ENCODE peak calls at places on chromosomes 13 and 19, in four cellular contexts. T is neural crest cell, D is spleen, U is fibroblast of lung. Q is an unnamed sample.

GRCh38 chr13:102569488-102569887 is 27.3 kb upstream of the TPP2 start:
- DNase-seq in T (no peak), D (no peak), U (peak), Q (no peak)

GRCh38 chr19:51944798-51945552 is 17.7 kb downstream of the ZNF613 start:
- DNase-seq in T (no peak), D (no peak), U (no peak), Q (no peak)

GRCh38 chr19:41682437-41682836 is 5.6 kb downstream of the CEACAM7 start:
- DNase-seq in T (no peak), D (no peak), U (no peak), Q (no peak)

GRCh38 chr13:30346159-30346788 is 38.9 kb upstream of the KATNAL1 start:
- DNase-seq in T (no peak), D (peak), U (no peak), Q (no peak)

GRCh38 chr13:111908391-111908790 is 158.6 kb upstream of the SOX1 start:
- DNase-seq in T (no peak), D (peak), U (no peak), Q (peak)

GRCh38 chr19:31223805-31224534 is 125.3 kb downstream of the TSHZ3 start:
- DNase-seq in T (no peak), D (no peak), U (peak), Q (no peak)

GRCh38 chr19:1672038-1672768 is 19.8 kb upstream of the TCF3 start:
- DNase-seq in T (no peak), D (peak), U (peak), Q (no peak)

GRCh38 chr13:87792878-87793277 is 121.7 kb downstream of the SLITRK5 start:
- DNase-seq in T (no peak), D (no peak), U (no peak), Q (no peak)

GRCh38 chr13:49022472-49023144 is 46.9 kb downstream of the FNDC3A start:
- DNase-seq in T (no peak), D (no peak), U (peak), Q (no peak)

GRCh38 chr19:15538774-15539173 is 30.4 kb downstream of the CYP4F22 start:
- DNase-seq in T (no peak), D (no peak), U (no peak), Q (no peak)

GRCh38 chr19:4456566-4456842 is 1.1 kb downstream of the UBXN6 start:
- DNase-seq in T (no peak), D (peak), U (peak), Q (no peak)

GRCh38 chr13:109708014-109708617 is 78.3 kb downstream of the IRS2 start:
- DNase-seq in T (no peak), D (no peak), U (no peak), Q (no peak)

GRCh38 chr13:39864221-39864620 is 208.8 kb downstream of the COG6 start:
- DNase-seq in T (no peak), D (no peak), U (no peak), Q (no peak)

GRCh38 chr19:30070970-30071632 is 129.1 kb downstream of the URI1 start:
- DNase-seq in T (no peak), D (peak), U (no peak), Q (no peak)

GRCh38 chr19:30208661-30209060 is 163.5 kb upstream of the ZNF536 start:
- DNase-seq in T (no peak), D (no peak), U (no peak), Q (no peak)

GRCh38 chr13:36628986-36629385 is 44.8 kb upstream of the SERTM1 start:
- DNase-seq in T (no peak), D (no peak), U (no peak), Q (no peak)

GRCh38 chr13:60351326-60351725 is 45.7 kb upstream of the TDRD3 start:
- DNase-seq in T (no peak), D (no peak), U (peak), Q (no peak)

GRCh38 chr19:53664152-53664551 is 32.4 kb downstream of the DPRX start:
- DNase-seq in T (no peak), D (no peak), U (no peak), Q (no peak)

GRCh38 chr19:50046649-50047503 is 21.1 kb downstream of the ZNF473 start:
- DNase-seq in T (peak), D (no peak), U (no peak), Q (no peak)

GRCh38 chr13:93621051-93621450 is 394.4 kb downstream of the GPC6 start:
- DNase-seq in T (no peak), D (no peak), U (no peak), Q (no peak)

GRCh38 chr13:93624371-93624777 is 397.8 kb downstream of the GPC6 start:
- DNase-seq in T (no peak), D (no peak), U (peak), Q (no peak)

GRCh38 chr13:93625536-93625935 is 398.9 kb downstream of the GPC6 start:
- DNase-seq in T (no peak), D (no peak), U (no peak), Q (no peak)

GRCh38 chr13:93620366-93620765 is 393.8 kb downstream of the GPC6 start:
- DNase-seq in T (no peak), D (no peak), U (peak), Q (no peak)

DNA sequence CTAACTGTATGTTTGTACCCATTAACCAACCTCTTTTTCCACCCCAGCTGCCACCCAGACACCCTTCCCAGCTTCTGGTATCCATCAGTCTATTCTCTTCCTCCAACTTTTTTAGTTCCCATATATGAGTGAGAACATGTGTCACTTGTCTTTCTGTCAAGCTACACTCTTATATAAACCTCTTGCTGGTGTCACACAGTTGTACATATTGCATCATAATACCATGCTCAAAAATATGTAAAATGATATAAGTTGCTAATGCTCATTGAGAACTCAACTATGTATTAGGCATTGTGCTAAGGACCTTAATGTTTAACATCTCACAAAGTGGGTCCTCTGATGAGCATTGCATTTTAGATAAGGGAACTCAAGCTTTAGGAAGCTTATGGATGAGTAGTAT is 395.4 kb downstream of the GPC6 start:
- DNase-seq in T (no peak), D (no peak), U (no peak), Q (no peak)
- TF ChIP-seq CTCF in T (no peak), D (no peak), U (no peak), Q (no peak)

DNA sequence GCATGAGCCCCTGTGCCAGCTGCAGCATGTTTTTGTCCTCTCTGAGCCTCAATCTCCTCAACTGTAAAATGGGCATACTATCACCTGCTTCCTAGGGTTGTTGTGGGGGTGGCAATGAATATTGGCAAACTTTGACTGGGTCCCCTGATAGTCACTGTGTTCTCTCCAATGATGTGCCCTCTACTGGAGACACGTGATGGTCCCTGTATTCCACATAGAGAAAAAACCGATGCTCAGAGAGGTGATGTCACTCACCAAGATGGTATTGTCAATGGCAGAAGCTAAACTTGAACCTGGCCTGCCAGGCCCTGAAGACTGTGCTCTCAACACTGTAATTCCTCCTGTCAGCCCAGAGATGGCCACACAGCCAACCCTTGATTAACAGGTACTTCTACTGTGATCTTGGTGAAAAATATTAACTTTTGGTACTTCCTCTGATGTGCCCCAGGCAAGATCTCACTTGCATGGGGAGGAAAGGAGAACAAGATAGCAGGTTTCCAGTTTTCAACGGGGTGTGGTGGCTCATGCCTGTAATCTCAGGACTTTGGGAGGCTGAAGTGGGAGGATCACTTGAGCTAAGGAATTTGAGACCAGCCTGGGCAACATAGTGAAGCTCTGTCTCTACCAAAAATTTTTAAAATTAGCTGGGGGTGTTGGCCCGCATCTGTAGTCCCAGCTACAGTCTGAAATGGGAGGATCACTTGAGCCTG is 3.6 kb downstream of the CEACAM20 start:
- DNase-seq in T (no peak), D (no peak), U (no peak), Q (no peak)
- TF ChIP-seq CTCF in T (no peak), D (no peak), U (no peak), Q (no peak)

DNA sequence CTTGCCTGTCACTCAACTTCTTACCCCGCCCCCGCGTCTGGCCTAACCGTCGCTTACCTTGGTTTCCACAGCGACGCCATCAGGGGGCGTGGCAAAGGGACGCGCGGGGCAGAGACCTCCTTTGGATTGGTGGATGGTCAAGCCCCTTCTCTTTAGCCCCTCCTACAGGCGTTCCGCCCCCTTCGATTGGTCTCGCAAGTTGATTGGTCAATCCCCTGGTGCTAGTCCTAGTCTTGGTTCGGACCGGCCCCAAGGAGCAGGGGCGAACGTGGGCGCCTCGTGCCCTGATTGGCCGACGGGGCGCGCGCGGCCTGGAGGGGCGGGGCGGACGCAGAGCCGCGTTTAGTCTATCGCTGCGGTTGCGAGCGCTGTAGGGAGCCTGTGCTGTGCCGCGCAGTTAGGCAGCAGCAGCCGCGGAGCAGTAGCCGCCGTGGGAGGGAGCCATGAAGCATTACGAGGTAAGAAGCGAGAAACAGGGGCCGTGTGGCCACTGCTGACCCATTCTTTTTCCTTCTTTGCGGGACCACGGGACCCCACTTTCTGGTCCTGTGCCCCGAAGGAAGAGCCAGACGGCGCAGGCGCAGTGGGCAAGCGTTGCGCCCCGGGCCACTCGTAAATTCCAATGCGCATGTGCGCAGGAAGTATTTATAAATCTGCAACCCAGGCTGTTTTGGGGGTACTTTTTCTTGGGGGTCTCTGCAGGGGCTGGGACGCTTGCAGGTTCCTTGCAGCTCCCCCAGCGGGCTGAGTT is at the start of gene TECR:
- DNase-seq in T (peak), D (peak), U (peak), Q (peak)
- TF ChIP-seq CTCF in T (no peak), D (peak), U (no peak), Q (no peak)

GRCh38 chr13:73039201-73040108 is 19.4 kb upstream of the KLF5 start:
- DNase-seq in T (no peak), D (no peak), U (no peak), Q (no peak)
- TF ChIP-seq CTCF in T (no peak), D (no peak), U (no peak), Q (no peak)

DNA sequence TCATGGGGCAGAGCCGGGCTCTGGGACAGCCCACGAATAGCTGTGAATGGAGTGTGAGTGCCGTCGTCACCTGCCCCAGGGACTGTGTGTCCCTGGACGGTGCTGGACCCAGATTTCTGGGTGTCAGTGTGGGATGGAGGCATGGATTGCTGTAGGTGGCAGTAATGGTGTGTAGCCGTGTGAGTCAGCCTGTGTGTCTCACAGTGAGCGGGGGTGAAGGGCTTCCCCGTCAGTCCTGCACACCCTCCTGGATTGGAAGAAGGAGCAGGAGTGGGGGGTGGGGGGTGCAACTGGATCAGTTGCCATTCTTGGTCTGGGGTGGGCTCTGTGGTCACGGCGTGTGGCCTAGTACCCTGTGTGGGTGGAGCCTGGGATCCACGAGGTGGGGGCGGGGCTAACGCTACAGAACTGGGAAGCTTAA is 6.5 kb upstream of the LTBP4 start:
- DNase-seq in T (no peak), D (no peak), U (peak), Q (no peak)
- TF ChIP-seq CTCF in T (no peak), D (no peak), U (no peak), Q (no peak)

GRCh38 chr13:97911311-97912138 is 42.0 kb upstream of the IPO5 start:
- DNase-seq in T (no peak), D (no peak), U (peak), Q (no peak)
- TF ChIP-seq CTCF in T (peak), D (no peak), U (no peak), Q (peak)

DNA sequence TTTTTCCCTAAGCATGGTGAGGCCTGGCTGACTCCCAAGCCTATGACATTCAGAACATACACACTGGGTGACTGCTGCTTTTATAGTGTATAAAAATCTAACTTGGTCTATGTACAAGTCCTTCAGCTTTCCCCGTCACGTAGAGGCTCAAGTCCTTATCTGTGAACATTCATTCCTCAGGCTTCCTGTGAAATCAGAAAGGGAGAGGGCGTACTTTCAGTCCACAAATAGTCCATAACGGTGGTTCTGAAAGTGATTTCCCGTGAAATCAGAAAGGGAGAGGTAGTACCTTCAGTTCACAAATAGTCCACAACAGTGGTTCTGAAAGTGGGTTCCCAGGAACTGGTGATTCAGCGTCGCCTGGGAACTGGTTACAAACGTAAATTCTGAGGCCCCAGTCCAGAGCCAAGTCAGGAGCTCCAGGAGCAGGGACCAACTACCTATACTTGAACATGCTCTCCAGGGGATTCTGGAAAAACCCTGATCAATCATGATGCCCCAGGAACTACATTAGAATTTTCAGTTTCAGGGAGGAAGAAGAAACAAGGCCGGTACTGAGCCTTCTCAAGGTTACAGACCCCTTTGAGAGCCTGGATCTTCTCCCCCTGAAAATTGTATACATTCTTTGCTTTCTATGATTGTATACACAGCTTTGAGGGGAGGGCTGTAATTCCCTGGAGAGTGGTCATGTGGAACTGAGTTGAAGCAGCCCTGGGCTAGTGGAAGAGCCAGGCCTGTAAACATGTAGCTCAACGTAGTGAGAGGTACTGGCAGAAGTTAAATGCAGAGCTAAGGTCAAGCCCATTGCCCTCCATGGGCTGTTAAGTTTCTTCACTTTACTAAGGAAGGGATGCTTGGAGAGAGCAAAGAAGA is 17.3 kb downstream of the DOCK9 start:
- DNase-seq in T (no peak), D (peak), U (no peak), Q (no peak)
- TF ChIP-seq CTCF in T (no peak), D (no peak), U (no peak), Q (no peak)

GRCh38 chr13:26500618-26501320 is 56.7 kb upstream of the WASF3 start:
- DNase-seq in T (no peak), D (no peak), U (no peak), Q (no peak)

GRCh38 chr13:26498524-26499208 is 58.8 kb upstream of the WASF3 start:
- DNase-seq in T (no peak), D (no peak), U (peak), Q (no peak)

GRCh38 chr13:26497991-26498423 is 59.5 kb upstream of the WASF3 start:
- DNase-seq in T (no peak), D (no peak), U (peak), Q (no peak)

GRCh38 chr13:26495749-26496148 is 61.7 kb upstream of the WASF3 start:
- DNase-seq in T (no peak), D (no peak), U (no peak), Q (no peak)

GRCh38 chr13:26499209-26499601 is 58.3 kb upstream of the WASF3 start:
- DNase-seq in T (no peak), D (no peak), U (no peak), Q (no peak)
- TF ChIP-seq CTCF in T (no peak), D (no peak), U (no peak), Q (no peak)

GRCh38 chr19:33373701-33374405 is at the start of gene CEBPG:
- DNase-seq in T (peak), D (no peak), U (peak), Q (peak)
- TF ChIP-seq CTCF in T (peak), D (no peak), U (no peak), Q (peak)

DNA sequence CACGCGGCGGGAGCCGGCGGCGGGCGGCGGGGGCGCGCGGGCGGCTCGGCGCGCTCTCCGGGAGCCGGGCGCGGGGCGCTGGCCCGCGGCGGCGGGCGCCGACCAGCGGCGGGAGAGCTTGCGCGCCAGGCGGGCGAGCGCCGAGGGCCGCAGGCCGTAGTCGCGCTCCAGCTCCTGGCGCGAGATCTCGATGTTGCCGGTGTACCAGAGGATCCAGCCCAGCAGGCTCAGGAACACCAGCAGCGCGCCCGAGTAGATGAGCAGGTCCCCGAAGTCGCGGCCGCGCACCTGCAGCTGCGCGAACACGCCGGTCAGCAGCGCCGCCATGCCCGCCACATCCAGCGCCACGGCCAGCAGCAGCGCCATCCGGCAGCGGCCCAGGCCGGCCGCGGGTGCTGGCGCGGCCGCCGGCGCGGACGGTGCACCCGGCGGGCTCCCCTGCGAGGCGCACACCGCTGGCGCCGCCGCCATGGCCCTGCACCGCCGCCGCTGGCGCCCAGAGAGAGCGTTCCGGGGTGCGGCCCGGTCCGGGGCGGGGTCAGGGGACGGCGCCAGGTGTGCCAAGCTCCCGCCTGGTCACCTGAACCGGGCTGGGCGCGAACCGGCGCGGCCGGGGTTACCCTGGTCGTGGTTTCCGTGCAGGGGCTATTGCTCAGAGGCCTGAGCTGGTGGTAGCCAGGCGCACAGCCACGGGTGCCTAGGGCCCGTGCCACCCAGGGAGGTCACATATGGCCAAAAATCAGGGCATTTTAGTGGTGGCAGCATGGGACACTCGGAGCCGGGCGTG is at the start of gene TMEM238:
- DNase-seq in T (no peak), D (peak), U (peak), Q (no peak)
- TF ChIP-seq CTCF in T (peak), D (no peak), U (no peak), Q (peak)

Q was measured in type B pancreatic cell.